ENCODE peak calls at places on chromosomes 2 and 18, in seven cellular contexts. O, K, U, A, T, G and I are unnamed samples.

GRCh38 chr2:795245-796041 is 118.2 kb upstream of the TMEM18 start:
- DNase-seq in O (no peak), K (no peak), U (no peak), A (no peak), T (no peak), G (no peak), I (no peak)

GRCh38 chr2:60029248-60029883 is 524.1 kb downstream of the BCL11A start:
- DNase-seq in O (no peak), K (no peak), U (no peak), A (no peak), T (no peak), G (no peak), I (no peak)

GRCh38 chr2:109501461-109501860 is 112.3 kb downstream of the SEPTIN10 start:
- DNase-seq in O (no peak), K (no peak), U (no peak), A (no peak), T (no peak), G (no peak), I (no peak)

GRCh38 chr2:236164201-236164982 is 3.8 kb downstream of the GBX2 start:
- DNase-seq in O (no peak), K (no peak), U (no peak), A (no peak), T (no peak), G (peak; percentile 58), I (no peak)

GRCh38 chr18:61946449-61946848 is 53.6 kb upstream of the RNF152 start:
- DNase-seq in O (no peak), K (no peak), U (no peak), A (no peak), T (no peak), G (no peak), I (no peak)

GRCh38 chr2:102070058-102070642 is 72.4 kb upstream of the IL1R1 start:
- DNase-seq in O (no peak), K (peak; percentile 81), U (peak; percentile 74), A (peak; percentile 67), T (no peak), G (peak; percentile 91), I (peak; percentile 86)

GRCh38 chr2:217160978-217161973 is 301.4 kb upstream of the TNP1 start:
- DNase-seq in O (no peak), K (no peak), U (no peak), A (no peak), T (no peak), G (no peak), I (no peak)

GRCh38 chr2:149038442-149039212 is at the start of gene LYPD6B:
- DNase-seq in O (no peak), K (no peak), U (peak; percentile 64), A (peak; percentile 75), T (peak; percentile 69), G (no peak), I (peak; percentile 87)

GRCh38 chr2:42858140-42859005 is 66.0 kb upstream of the HAAO start:
- DNase-seq in O (no peak), K (no peak), U (no peak), A (no peak), T (no peak), G (peak; percentile 57), I (no peak)

GRCh38 chr2:108634591-108635160 is 84.6 kb upstream of the RANBP2 start:
- DNase-seq in O (no peak), K (no peak), U (no peak), A (no peak), T (no peak), G (no peak), I (no peak)

GRCh38 chr18:13639196-13639595 is 87.2 kb downstream of the FAM210A start:
- DNase-seq in O (no peak), K (no peak), U (no peak), A (no peak), T (no peak), G (peak; percentile 51), I (no peak)

GRCh38 chr18:57906852-57907251 is 103.7 kb upstream of the ATP8B1 start:
- DNase-seq in O (no peak), K (peak; percentile 13), U (no peak), A (no peak), T (no peak), G (no peak), I (no peak)

GRCh38 chr18:56869189-56869777 is 218.1 kb downstream of the WDR7 start:
- DNase-seq in O (peak; percentile 11), K (peak; percentile 32), U (no peak), A (no peak), T (no peak), G (no peak), I (no peak)

GRCh38 chr2:27000995-27001394 is 30.6 kb downstream of the MAPRE3 start:
- DNase-seq in O (no peak), K (no peak), U (no peak), A (no peak), T (no peak), G (no peak), I (no peak)

GRCh38 chr2:182763311-182763912 is 47.4 kb downstream of the DNAJC10 start:
- DNase-seq in O (no peak), K (peak; percentile 68), U (no peak), A (no peak), T (peak; percentile 20), G (no peak), I (no peak)

GRCh38 chr18:49648811-49649210 is 87.0 kb downstream of the LIPG start:
- DNase-seq in O (no peak), K (no peak), U (no peak), A (no peak), T (no peak), G (no peak), I (no peak)

GRCh38 chr2:65980531-65980930 is 454.4 kb upstream of the MEIS1 start:
- DNase-seq in O (no peak), K (no peak), U (no peak), A (no peak), T (no peak), G (no peak), I (no peak)

GRCh38 chr2:178811901-178812300 is 4.7 kb upstream of the TTN start:
- DNase-seq in O (no peak), K (no peak), U (no peak), A (no peak), T (no peak), G (no peak), I (no peak)

GRCh38 chr18:77360315-77361186 is 110.9 kb downstream of the GALR1 start:
- DNase-seq in O (no peak), K (no peak), U (no peak), A (no peak), T (no peak), G (no peak), I (no peak)

GRCh38 chr2:134662751-134663150 is 56.0 kb downstream of the TMEM163 start:
- DNase-seq in O (no peak), K (no peak), U (no peak), A (no peak), T (no peak), G (no peak), I (no peak)

GRCh38 chr18:40962784-40963183 is 992.2 kb upstream of the PIK3C3 start:
- DNase-seq in O (no peak), K (no peak), U (no peak), A (no peak), T (no peak), G (no peak), I (no peak)

GRCh38 chr2:74502147-74502719 is 2.8 kb upstream of the LBX2 start:
- DNase-seq in O (no peak), K (peak; percentile 72), U (no peak), A (peak; percentile 75), T (no peak), G (no peak), I (peak; percentile 68)

GRCh38 chr2:120448427-120448826 is 102.5 kb downstream of the INHBB start:
- DNase-seq in O (no peak), K (no peak), U (no peak), A (no peak), T (no peak), G (no peak), I (no peak)

GRCh38 chr2:120451334-120451733 is 105.4 kb downstream of the INHBB start:
- DNase-seq in O (no peak), K (no peak), U (no peak), A (no peak), T (no peak), G (no peak), I (no peak)

GRCh38 chr2:120447122-120447785 is 101.3 kb downstream of the INHBB start:
- DNase-seq in O (no peak), K (no peak), U (no peak), A (no peak), T (no peak), G (peak; percentile 52), I (no peak)

GRCh38 chr2:120450196-120450820 is 104.4 kb downstream of the INHBB start:
- DNase-seq in O (no peak), K (no peak), U (no peak), A (no peak), T (no peak), G (peak; percentile 49), I (no peak)

GRCh38 chr2:120448961-120449421 is 103.1 kb downstream of the INHBB start:
- DNase-seq in O (no peak), K (no peak), U (no peak), A (peak; percentile 5), T (no peak), G (peak; percentile 56), I (no peak)
- H3K4me3 ChIP-seq in O (no peak overlapping the region), K (no peak overlapping the region), U (no peak overlapping the region), A (no peak overlapping the region), T (no peak overlapping the region), G (no peak overlapping the region), I (no peak overlapping the region)

GRCh38 chr2:37671013-37671815 is at the start of gene CDC42EP3:
- DNase-seq in O (no peak), K (peak; percentile 62), U (peak; percentile 56), A (peak; percentile 81), T (peak; percentile 74), G (peak; percentile 78), I (peak; percentile 80)
- TF ChIP-seq POLR2A in O (peak; percentile 87), K (no peak), U (no peak), A (peak; percentile 67), T (peak; percentile 86), G (peak; percentile 68), I (peak; percentile 38)

GRCh38 chr18:74514860-74515495 is 18.8 kb downstream of the CNDP2 start:
- DNase-seq in O (no peak), K (no peak), U (no peak), A (no peak), T (no peak), G (peak; percentile 44), I (peak; percentile 18)
- TF ChIP-seq POLR2AphosphoS5 in O (no peak), K (no peak), U (no peak), A (no peak), T (no peak), G (no peak), I (no peak)

GRCh38 chr2:98563394-98563793 is 44.9 kb downstream of the COA5 start:
- DNase-seq in O (no peak), K (no peak), U (no peak), A (no peak), T (no peak), G (no peak), I (no peak)

GRCh38 chr2:98565286-98565860 is 42.9 kb downstream of the COA5 start:
- DNase-seq in O (no peak), K (no peak), U (no peak), A (no peak), T (no peak), G (no peak), I (no peak)

GRCh38 chr2:98564541-98565164 is 43.7 kb downstream of the COA5 start:
- DNase-seq in O (no peak), K (no peak), U (no peak), A (peak; percentile 32), T (no peak), G (no peak), I (no peak)

GRCh38 chr2:98568161-98568956 is 40.0 kb downstream of the COA5 start:
- DNase-seq in O (no peak), K (no peak), U (no peak), A (no peak), T (no peak), G (peak; percentile 29), I (no peak)

GRCh38 chr2:98565941-98566340 is 42.4 kb downstream of the COA5 start:
- DNase-seq in O (no peak), K (no peak), U (no peak), A (no peak), T (no peak), G (no peak), I (no peak)
- H3K4me3 ChIP-seq in O (no peak overlapping the region), K (no peak overlapping the region), U (no peak overlapping the region), A (no peak overlapping the region), T (no peak overlapping the region), G (no peak overlapping the region), I (no peak overlapping the region)